ENCODE peak calls at places on chromosomes 11 and 22, in seven cellular contexts. M, C, T, G, J, Z and X are unnamed samples.
A peak's percentile ranks its signal among the peaks of the same experiment; 100 is the strongest.

GRCh38 chr11:46724088-46724487 is 5.1 kb downstream of the F2 start:
- DNase-seq in M (no peak), C (no peak), T (no peak), G (no peak), J (no peak), Z (no peak), X (no peak)

GRCh38 chr11:34679681-34680080 is 58.8 kb downstream of the EHF start:
- DNase-seq in M (no peak), C (no peak), T (no peak), G (no peak), J (no peak), Z (no peak), X (no peak)

GRCh38 chr11:20162340-20162739 is 2.1 kb upstream of the DBX1 start:
- DNase-seq in M (no peak), C (peak; percentile 45), T (no peak), G (no peak), J (no peak), Z (no peak), X (no peak)

GRCh38 chr11:128346808-128347207 is 240.6 kb downstream of the ETS1 start:
- DNase-seq in M (no peak), C (no peak), T (peak; percentile 74), G (no peak), J (no peak), Z (no peak), X (no peak)

GRCh38 chr22:45543243-45543642 is 40.6 kb downstream of the FBLN1 start:
- DNase-seq in M (no peak), C (no peak), T (no peak), G (no peak), J (no peak), Z (no peak), X (no peak)

GRCh38 chr11:2300290-2300935 is 1.3 kb downstream of the C11orf21 start:
- DNase-seq in M (no peak), C (no peak), T (no peak), G (no peak), J (no peak), Z (no peak), X (no peak)

GRCh38 chr11:113043704-113044103 is 82.5 kb downstream of the NCAM1 start:
- DNase-seq in M (no peak), C (no peak), T (no peak), G (no peak), J (no peak), Z (no peak), X (no peak)

GRCh38 chr11:58776891-58777451 is 45.2 kb upstream of the GLYAT start:
- DNase-seq in M (no peak), C (no peak), T (no peak), G (no peak), J (no peak), Z (peak; percentile 17), X (no peak)

GRCh38 chr11:117621226-117621625 is 175.8 kb downstream of the DSCAML1 start:
- DNase-seq in M (no peak), C (no peak), T (peak; percentile 18), G (peak; percentile 2), J (no peak), Z (no peak), X (no peak)

GRCh38 chr11:19843106-19843505 is 130.5 kb downstream of the NAV2 start:
- DNase-seq in M (no peak), C (no peak), T (no peak), G (no peak), J (no peak), Z (no peak), X (no peak)

GRCh38 chr11:47372422-47372821 is 5.9 kb downstream of the SPI1 start:
- DNase-seq in M (no peak), C (no peak), T (no peak), G (no peak), J (no peak), Z (no peak), X (no peak)

GRCh38 chr11:14411818-14412217 is 52.8 kb upstream of the RRAS2 start:
- DNase-seq in M (no peak), C (no peak), T (peak; percentile 89), G (peak; percentile 32), J (no peak), Z (peak; percentile 28), X (no peak)

GRCh38 chr11:103682318-103683184 is 353.9 kb upstream of the DDI1 start:
- DNase-seq in M (peak; percentile 89), C (peak; percentile 87), T (peak; percentile 75), G (peak; percentile 74), J (peak; percentile 53), Z (peak; percentile 54), X (peak; percentile 70)

GRCh38 chr11:110991621-110992355 is 253.7 kb upstream of the POU2AF2 start:
- DNase-seq in M (peak; percentile 34), C (no peak), T (no peak), G (peak; percentile 10), J (no peak), Z (no peak), X (no peak)

GRCh38 chr22:20243545-20244249 is 24.4 kb downstream of the RTN4R start:
- DNase-seq in M (peak; percentile 94), C (peak; percentile 64), T (peak; percentile 71), G (peak; percentile 56), J (no peak), Z (no peak), X (no peak)

GRCh38 chr11:69664901-69665300 is 10.3 kb downstream of the LTO1 start:
- DNase-seq in M (no peak), C (no peak), T (no peak), G (no peak), J (no peak), Z (no peak), X (no peak)

GRCh38 chr11:69662806-69663205 is 12.3 kb downstream of the LTO1 start:
- DNase-seq in M (no peak), C (no peak), T (no peak), G (no peak), J (no peak), Z (no peak), X (no peak)

GRCh38 chr11:69665669-69666068 is 9.5 kb downstream of the LTO1 start:
- DNase-seq in M (no peak), C (no peak), T (no peak), G (no peak), J (no peak), Z (no peak), X (no peak)

GRCh38 chr11:69663326-69663725 is 11.8 kb downstream of the LTO1 start:
- DNase-seq in M (no peak), C (no peak), T (no peak), G (no peak), J (no peak), Z (no peak), X (no peak)

DNA sequence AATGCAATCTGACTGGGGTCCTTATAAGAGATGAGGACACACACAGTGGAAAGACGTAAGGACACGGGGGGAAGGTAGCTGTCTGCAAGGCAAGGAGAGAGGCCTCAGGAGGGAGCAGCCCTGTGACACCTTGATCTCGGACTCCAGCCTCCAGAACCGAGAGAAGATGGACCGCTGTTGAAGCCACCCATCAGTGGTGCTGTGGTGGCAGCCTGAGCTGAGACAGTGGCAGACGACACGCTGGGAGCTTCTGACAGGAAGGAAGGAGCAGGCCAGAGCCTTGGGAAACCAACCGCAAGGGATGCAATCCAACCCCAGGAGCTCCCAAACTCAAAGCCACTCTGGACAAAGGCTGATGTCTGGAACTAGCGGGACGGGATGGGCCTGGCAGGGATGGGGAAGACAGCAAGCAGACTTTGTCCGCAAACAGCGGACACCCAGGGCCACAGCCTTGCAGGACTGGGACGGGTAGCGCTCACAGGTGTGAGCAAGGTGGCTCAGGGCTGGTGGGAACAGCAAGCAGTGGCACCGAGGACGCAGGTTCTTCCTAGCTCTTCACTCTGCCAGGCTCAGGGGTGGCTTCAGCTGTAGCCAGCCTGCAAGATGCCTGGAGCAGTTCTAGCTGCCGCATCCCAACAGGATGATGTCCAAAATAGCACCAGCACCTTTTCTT is 10.9 kb downstream of the LTO1 start:
- DNase-seq in M (no peak), C (no peak), T (no peak), G (no peak), J (no peak), Z (no peak), X (no peak)
- H2BK5ac ChIP-seq in M (no peak overlapping the region), C (no peak overlapping the region), T (no peak overlapping the region), G (no peak overlapping the region), J (no peak overlapping the region), Z (no peak overlapping the region), X (no peak overlapping the region)

GRCh38 chr22:17566776-17567175 is 3.5 kb downstream of the SLC25A18 start:
- DNase-seq in M (no peak), C (no peak), T (no peak), G (no peak), J (no peak), Z (no peak), X (no peak)
- H3K4ac ChIP-seq in M (no peak overlapping the region), C (no peak overlapping the region), T (no peak overlapping the region), G (no peak overlapping the region), J (no peak overlapping the region), Z (no peak overlapping the region), X (no peak overlapping the region)

GRCh38 chr11:134612416-134613030 is 200.5 kb upstream of the B3GAT1 start:
- DNase-seq in M (no peak), C (no peak), T (no peak), G (no peak), J (no peak), Z (no peak), X (no peak)
- H3K18ac ChIP-seq in M (no peak overlapping the region), C (no peak overlapping the region), T (no peak overlapping the region), G (no peak overlapping the region), J (no peak overlapping the region), Z (no peak overlapping the region), X (peak overlapping the region; percentile 38)

GRCh38 chr11:56740107-56740506 is 8.4 kb downstream of the OR9G4 start:
- DNase-seq in M (no peak), C (no peak), T (no peak), G (no peak), J (no peak), Z (no peak), X (no peak)
- H2BK5ac ChIP-seq in M (no peak overlapping the region), C (no peak overlapping the region), T (no peak overlapping the region), G (no peak overlapping the region), J (no peak overlapping the region), Z (no peak overlapping the region), X (no peak overlapping the region)

DNA sequence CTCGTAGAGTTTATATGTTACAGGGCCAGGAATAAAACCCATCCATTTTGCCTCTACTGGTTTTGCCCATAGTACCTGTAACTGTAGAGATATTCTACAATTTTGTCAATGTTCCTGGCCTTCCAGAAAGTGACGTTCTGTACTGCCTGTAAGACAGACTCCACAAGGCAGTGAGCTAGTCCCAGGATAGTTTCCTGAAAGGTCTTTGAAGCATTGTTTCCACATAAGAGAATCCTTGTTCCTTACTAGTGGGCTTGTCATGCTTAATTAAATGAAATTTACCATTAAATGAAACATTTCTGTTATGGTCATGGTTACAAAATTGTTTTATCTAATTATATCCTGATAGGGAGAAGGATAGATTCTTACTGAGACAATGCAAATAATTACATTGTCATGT is 80.4 kb downstream of the HSD17B12 start:
- DNase-seq in M (no peak), C (no peak), T (no peak), G (no peak), J (no peak), Z (no peak), X (no peak)
- H3K4ac ChIP-seq in M (no peak overlapping the region), C (no peak overlapping the region), T (no peak overlapping the region), G (no peak overlapping the region), J (no peak overlapping the region), Z (no peak overlapping the region), X (no peak overlapping the region)